ENCODE peak calls at places on chromosomes 5 and 9, in eight cellular contexts. One of them, this sample, is unnamed.

GRCh38 chr5:59698774-59699173 is 194.8 kb downstream of the PDE4D start:
- DNase-seq in activated CD8-positive, alpha-beta memory T cell treated with anti-CD3 and anti-CD28 coated beads, Interleukin-2, amount 50 U/mL, for 48 hours: no peak
- DNase-seq in fibroblast of lung: no peak
- DNase-seq in M059J: no peak
- DNase-seq in A172: no peak
- DNase-seq in pancreas: no peak
- DNase-seq in activated naive CD8-positive, alpha-beta T cell treated with anti-CD3 and anti-CD28 coated beads, Interleukin-2, amount 10 ng/mL, durations not matched to agents 7 days and 5 days: no peak
- DNase-seq in MV-4-11: no peak
- DNase-seq in this sample: no peak

GRCh38 chr9:84808416-84808815 is 138.9 kb downstream of the NTRK2 start:
- DNase-seq in activated CD8-positive, alpha-beta memory T cell treated with anti-CD3 and anti-CD28 coated beads, Interleukin-2, amount 50 U/mL, for 48 hours: no peak
- DNase-seq in fibroblast of lung: no peak
- DNase-seq in M059J: peak; percentile 49
- DNase-seq in A172: no peak
- DNase-seq in pancreas: no peak
- DNase-seq in activated naive CD8-positive, alpha-beta T cell treated with anti-CD3 and anti-CD28 coated beads, Interleukin-2, amount 10 ng/mL, durations not matched to agents 7 days and 5 days: no peak
- DNase-seq in MV-4-11: no peak
- DNase-seq in this sample: no peak

GRCh38 chr5:177472460-177473441 is 683 bp downstream of the DBN1 start:
- DNase-seq in activated CD8-positive, alpha-beta memory T cell treated with anti-CD3 and anti-CD28 coated beads, Interleukin-2, amount 50 U/mL, for 48 hours: peak; percentile 89
- DNase-seq in fibroblast of lung: peak; percentile 53
- DNase-seq in M059J: peak; percentile 50
- DNase-seq in A172: no peak
- DNase-seq in pancreas: no peak
- DNase-seq in activated naive CD8-positive, alpha-beta T cell treated with anti-CD3 and anti-CD28 coated beads, Interleukin-2, amount 10 ng/mL, durations not matched to agents 7 days and 5 days: peak; percentile 88
- DNase-seq in MV-4-11: no peak
- DNase-seq in this sample: peak; percentile 66

GRCh38 chr5:173123416-173123815 is 20.9 kb upstream of the BNIP1 start:
- DNase-seq in activated CD8-positive, alpha-beta memory T cell treated with anti-CD3 and anti-CD28 coated beads, Interleukin-2, amount 50 U/mL, for 48 hours: no peak
- DNase-seq in fibroblast of lung: peak; percentile 14
- DNase-seq in M059J: peak; percentile 3
- DNase-seq in A172: no peak
- DNase-seq in pancreas: no peak
- DNase-seq in activated naive CD8-positive, alpha-beta T cell treated with anti-CD3 and anti-CD28 coated beads, Interleukin-2, amount 10 ng/mL, durations not matched to agents 7 days and 5 days: no peak
- DNase-seq in MV-4-11: peak; percentile 4
- DNase-seq in this sample: no peak

GRCh38 chr9:4296217-4296616 is 3.7 kb downstream of the GLIS3 start:
- DNase-seq in activated CD8-positive, alpha-beta memory T cell treated with anti-CD3 and anti-CD28 coated beads, Interleukin-2, amount 50 U/mL, for 48 hours: no peak
- DNase-seq in fibroblast of lung: no peak
- DNase-seq in M059J: peak; percentile 50
- DNase-seq in A172: no peak
- DNase-seq in pancreas: no peak
- DNase-seq in activated naive CD8-positive, alpha-beta T cell treated with anti-CD3 and anti-CD28 coated beads, Interleukin-2, amount 10 ng/mL, durations not matched to agents 7 days and 5 days: no peak
- DNase-seq in MV-4-11: no peak
- DNase-seq in this sample: no peak

GRCh38 chr9:114097613-114098020 is 1.5 kb downstream of the KIF12 start:
- DNase-seq in activated CD8-positive, alpha-beta memory T cell treated with anti-CD3 and anti-CD28 coated beads, Interleukin-2, amount 50 U/mL, for 48 hours: no peak
- DNase-seq in fibroblast of lung: peak; percentile 31
- DNase-seq in M059J: peak; percentile 37
- DNase-seq in A172: no peak
- DNase-seq in pancreas: peak; percentile 50
- DNase-seq in activated naive CD8-positive, alpha-beta T cell treated with anti-CD3 and anti-CD28 coated beads, Interleukin-2, amount 10 ng/mL, durations not matched to agents 7 days and 5 days: no peak
- DNase-seq in MV-4-11: no peak
- DNase-seq in this sample: peak; percentile 66

GRCh38 chr5:115309751-115310370 is 13.4 kb upstream of the CCDC112 start:
- DNase-seq in activated CD8-positive, alpha-beta memory T cell treated with anti-CD3 and anti-CD28 coated beads, Interleukin-2, amount 50 U/mL, for 48 hours: no peak
- DNase-seq in fibroblast of lung: peak; percentile 48
- DNase-seq in M059J: peak; percentile 55
- DNase-seq in A172: peak; percentile 54
- DNase-seq in pancreas: no peak
- DNase-seq in activated naive CD8-positive, alpha-beta T cell treated with anti-CD3 and anti-CD28 coated beads, Interleukin-2, amount 10 ng/mL, durations not matched to agents 7 days and 5 days: no peak
- DNase-seq in MV-4-11: peak; percentile 41
- DNase-seq in this sample: peak; percentile 24

GRCh38 chr5:10538789-10539684 is 24.8 kb upstream of the ANKRD33B start:
- DNase-seq in activated CD8-positive, alpha-beta memory T cell treated with anti-CD3 and anti-CD28 coated beads, Interleukin-2, amount 50 U/mL, for 48 hours: no peak
- DNase-seq in fibroblast of lung: no peak
- DNase-seq in M059J: no peak
- DNase-seq in A172: no peak
- DNase-seq in pancreas: no peak
- DNase-seq in activated naive CD8-positive, alpha-beta T cell treated with anti-CD3 and anti-CD28 coated beads, Interleukin-2, amount 10 ng/mL, durations not matched to agents 7 days and 5 days: no peak
- DNase-seq in MV-4-11: no peak
- DNase-seq in this sample: no peak

GRCh38 chr9:95280745-95281144 is 36.8 kb downstream of the FANCC start:
- DNase-seq in activated CD8-positive, alpha-beta memory T cell treated with anti-CD3 and anti-CD28 coated beads, Interleukin-2, amount 50 U/mL, for 48 hours: no peak
- DNase-seq in fibroblast of lung: no peak
- DNase-seq in M059J: no peak
- DNase-seq in A172: no peak
- DNase-seq in pancreas: no peak
- DNase-seq in activated naive CD8-positive, alpha-beta T cell treated with anti-CD3 and anti-CD28 coated beads, Interleukin-2, amount 10 ng/mL, durations not matched to agents 7 days and 5 days: no peak
- DNase-seq in MV-4-11: no peak
- DNase-seq in this sample: no peak

GRCh38 chr5:149371296-149371962 is 7.7 kb downstream of the IL17B start:
- DNase-seq in activated CD8-positive, alpha-beta memory T cell treated with anti-CD3 and anti-CD28 coated beads, Interleukin-2, amount 50 U/mL, for 48 hours: peak; percentile 83
- DNase-seq in fibroblast of lung: peak; percentile 33
- DNase-seq in M059J: peak; percentile 58
- DNase-seq in A172: peak; percentile 69
- DNase-seq in pancreas: peak; percentile 61
- DNase-seq in activated naive CD8-positive, alpha-beta T cell treated with anti-CD3 and anti-CD28 coated beads, Interleukin-2, amount 10 ng/mL, durations not matched to agents 7 days and 5 days: peak; percentile 70
- DNase-seq in MV-4-11: peak; percentile 35
- DNase-seq in this sample: peak; percentile 69

GRCh38 chr5:167792538-167792937 is 498.9 kb upstream of the WWC1 start:
- DNase-seq in activated CD8-positive, alpha-beta memory T cell treated with anti-CD3 and anti-CD28 coated beads, Interleukin-2, amount 50 U/mL, for 48 hours: no peak
- DNase-seq in fibroblast of lung: peak; percentile 41
- DNase-seq in M059J: no peak
- DNase-seq in A172: no peak
- DNase-seq in pancreas: no peak
- DNase-seq in activated naive CD8-positive, alpha-beta T cell treated with anti-CD3 and anti-CD28 coated beads, Interleukin-2, amount 10 ng/mL, durations not matched to agents 7 days and 5 days: no peak
- DNase-seq in MV-4-11: no peak
- DNase-seq in this sample: no peak

GRCh38 chr5:133506165-133506564 is 106.2 kb downstream of the FSTL4 start:
- DNase-seq in activated CD8-positive, alpha-beta memory T cell treated with anti-CD3 and anti-CD28 coated beads, Interleukin-2, amount 50 U/mL, for 48 hours: no peak
- DNase-seq in fibroblast of lung: no peak
- DNase-seq in M059J: no peak
- DNase-seq in A172: no peak
- DNase-seq in pancreas: no peak
- DNase-seq in activated naive CD8-positive, alpha-beta T cell treated with anti-CD3 and anti-CD28 coated beads, Interleukin-2, amount 10 ng/mL, durations not matched to agents 7 days and 5 days: no peak
- DNase-seq in MV-4-11: no peak
- DNase-seq in this sample: no peak

GRCh38 chr5:851076-851475 is 290 bp upstream of the ZDHHC11 start:
- DNase-seq in activated CD8-positive, alpha-beta memory T cell treated with anti-CD3 and anti-CD28 coated beads, Interleukin-2, amount 50 U/mL, for 48 hours: peak; percentile 34
- DNase-seq in fibroblast of lung: no peak
- DNase-seq in M059J: no peak
- DNase-seq in A172: no peak
- DNase-seq in pancreas: no peak
- DNase-seq in activated naive CD8-positive, alpha-beta T cell treated with anti-CD3 and anti-CD28 coated beads, Interleukin-2, amount 10 ng/mL, durations not matched to agents 7 days and 5 days: no peak
- DNase-seq in MV-4-11: no peak
- DNase-seq in this sample: no peak

GRCh38 chr5:103668281-103668680 is 105.7 kb upstream of the NUDT12 start:
- DNase-seq in activated CD8-positive, alpha-beta memory T cell treated with anti-CD3 and anti-CD28 coated beads, Interleukin-2, amount 50 U/mL, for 48 hours: no peak
- DNase-seq in fibroblast of lung: no peak
- DNase-seq in M059J: no peak
- DNase-seq in A172: no peak
- DNase-seq in pancreas: no peak
- DNase-seq in activated naive CD8-positive, alpha-beta T cell treated with anti-CD3 and anti-CD28 coated beads, Interleukin-2, amount 10 ng/mL, durations not matched to agents 7 days and 5 days: no peak
- DNase-seq in MV-4-11: no peak
- DNase-seq in this sample: no peak

This sample was measured in Daoy.